ENCODE peak calls at places on chromosomes 12 and 14, in nine cellular contexts. One of them, this sample, is unnamed.

GRCh38 chr12:98696036-98696646 is 51.1 kb downstream of the APAF1 start:
- DNase-seq in HuH-7: no peak
- DNase-seq in NCI-H446 treated with DMSO at 0.1 percent for 48 hours: no peak
- DNase-seq in NCI-H748 treated with DMSO at 0.1 percent for 48 hours: no peak
- DNase-seq in left colon: no peak
- DNase-seq in Jurkat, Clone E6-1: no peak
- DNase-seq in left kidney: peak
- DNase-seq in left ventricle myocardium superior: no peak
- DNase-seq in hypothalamus: no peak
- DNase-seq in this sample: no peak

GRCh38 chr12:104187446-104188155 is 28.0 kb upstream of the TXNRD1 start:
- DNase-seq in hypothalamus: no peak
- DNase-seq in HuH-7: no peak
- DNase-seq in left kidney: no peak
- DNase-seq in left ventricle myocardium superior: no peak
- DNase-seq in NCI-H748 treated with DMSO at 0.1 percent for 48 hours: no peak
- DNase-seq in left colon: no peak
- DNase-seq in Jurkat, Clone E6-1: no peak
- DNase-seq in NCI-H446 treated with DMSO at 0.1 percent for 48 hours: no peak
- DNase-seq in this sample: no peak

GRCh38 chr12:39236994-39237393 is 205.9 kb downstream of the KIF21A start:
- DNase-seq in left colon: no peak
- DNase-seq in left kidney: peak
- DNase-seq in left ventricle myocardium superior: no peak
- DNase-seq in NCI-H748 treated with DMSO at 0.1 percent for 48 hours: no peak
- DNase-seq in NCI-H446 treated with DMSO at 0.1 percent for 48 hours: peak
- DNase-seq in hypothalamus: no peak
- DNase-seq in HuH-7: no peak
- DNase-seq in Jurkat, Clone E6-1: no peak
- DNase-seq in this sample: peak

GRCh38 chr12:4119157-4119761 is 154.3 kb upstream of the CCND2 start:
- DNase-seq in NCI-H748 treated with DMSO at 0.1 percent for 48 hours: no peak
- DNase-seq in Jurkat, Clone E6-1: no peak
- DNase-seq in left ventricle myocardium superior: no peak
- DNase-seq in NCI-H446 treated with DMSO at 0.1 percent for 48 hours: no peak
- DNase-seq in left kidney: no peak
- DNase-seq in hypothalamus: no peak
- DNase-seq in HuH-7: no peak
- DNase-seq in left colon: no peak
- DNase-seq in this sample: no peak

GRCh38 chr14:29810657-29811056 is 117.0 kb downstream of the PRKD1 start:
- DNase-seq in hypothalamus: no peak
- DNase-seq in HuH-7: no peak
- DNase-seq in NCI-H446 treated with DMSO at 0.1 percent for 48 hours: peak
- DNase-seq in NCI-H748 treated with DMSO at 0.1 percent for 48 hours: no peak
- DNase-seq in Jurkat, Clone E6-1: no peak
- DNase-seq in left colon: no peak
- DNase-seq in left ventricle myocardium superior: no peak
- DNase-seq in left kidney: no peak
- DNase-seq in this sample: no peak

GRCh38 chr12:48999371-49000131 is at the start of gene DDN:
- DNase-seq in NCI-H446 treated with DMSO at 0.1 percent for 48 hours: peak
- DNase-seq in NCI-H748 treated with DMSO at 0.1 percent for 48 hours: no peak
- DNase-seq in HuH-7: peak
- DNase-seq in left colon: no peak
- DNase-seq in left ventricle myocardium superior: peak
- DNase-seq in hypothalamus: no peak
- DNase-seq in left kidney: peak
- DNase-seq in Jurkat, Clone E6-1: no peak
- DNase-seq in this sample: no peak

GRCh38 chr14:67943947-67944346 is 124.4 kb downstream of the RAD51B start:
- DNase-seq in left colon: peak
- DNase-seq in left ventricle myocardium superior: no peak
- DNase-seq in HuH-7: peak
- DNase-seq in left kidney: peak
- DNase-seq in NCI-H446 treated with DMSO at 0.1 percent for 48 hours: peak
- DNase-seq in Jurkat, Clone E6-1: peak
- DNase-seq in NCI-H748 treated with DMSO at 0.1 percent for 48 hours: peak
- DNase-seq in hypothalamus: no peak
- DNase-seq in this sample: peak

GRCh38 chr12:110760204-110760609 is 17.5 kb upstream of the PPP1CC start:
- DNase-seq in left colon: no peak
- DNase-seq in HuH-7: no peak
- DNase-seq in left kidney: no peak
- DNase-seq in Jurkat, Clone E6-1: no peak
- DNase-seq in hypothalamus: no peak
- DNase-seq in NCI-H446 treated with DMSO at 0.1 percent for 48 hours: no peak
- DNase-seq in NCI-H748 treated with DMSO at 0.1 percent for 48 hours: no peak
- DNase-seq in left ventricle myocardium superior: no peak
- DNase-seq in this sample: no peak

GRCh38 chr12:22672951-22673350 is 48.0 kb downstream of the ETNK1 start:
- DNase-seq in hypothalamus: no peak
- DNase-seq in left kidney: no peak
- DNase-seq in HuH-7: no peak
- DNase-seq in Jurkat, Clone E6-1: no peak
- DNase-seq in left ventricle myocardium superior: no peak
- DNase-seq in left colon: no peak
- DNase-seq in NCI-H446 treated with DMSO at 0.1 percent for 48 hours: no peak
- DNase-seq in NCI-H748 treated with DMSO at 0.1 percent for 48 hours: no peak
- DNase-seq in this sample: peak